ENCODE peak calls at places on chromosomes 12 and 14, in ten cellular contexts. P is hippocampal formation; Y is stimulated activated CD4-positive, alpha-beta T cell treated with anti-CD3 and anti-CD28 coated beads, Interleukin-4, amount 100 ng/mL, for 1 hour; E is HepG2; K is NB4; V is mammary epithelial cell; I is NCI-H2081; N is WTC11; O is activated T-helper 1 cell treated with Interleukin-2 at 50 U/mL for 16 hours; A is ACHN. R is an unnamed sample.

GRCh38 chr12:42299392-42300308 is 26.2 kb downstream of the ZCRB1 start:
- DNase-seq in P (no peak), Y (peak), E (no peak), K (peak), V (peak), I (no peak), N (no peak), O (no peak), A (no peak), R (no peak)

GRCh38 chr12:127774828-127775227 is 492.1 kb upstream of the TMEM132C start:
- DNase-seq in P (no peak), Y (no peak), E (no peak), K (no peak), V (no peak), I (no peak), N (no peak), O (no peak), A (no peak), R (no peak)

GRCh38 chr12:55974308-55974724 is 438 bp downstream of the RAB5B start:
- DNase-seq in P (peak), Y (peak), E (peak), K (peak), V (peak), I (peak), N (peak), O (no peak), A (peak), R (peak)

GRCh38 chr14:51552768-51553426 is 98.8 kb upstream of the FRMD6 start:
- DNase-seq in P (no peak), Y (no peak), E (no peak), K (no peak), V (peak), I (peak), N (no peak), O (no peak), A (peak), R (peak)

GRCh38 chr12:18468521-18469075 is 207.3 kb downstream of the PIK3C2G start:
- DNase-seq in P (no peak), Y (no peak), E (no peak), K (no peak), V (peak), I (no peak), N (no peak), O (no peak), A (no peak), R (no peak)

GRCh38 chr14:61321385-61322010 is at the start of gene PRKCH:
- DNase-seq in P (no peak), Y (peak), E (peak), K (no peak), V (peak), I (peak), N (peak), O (peak), A (peak), R (no peak)

GRCh38 chr14:104750658-104751057 is 2.3 kb upstream of the SIVA1 start:
- DNase-seq in P (no peak), Y (no peak), E (peak), K (no peak), V (no peak), I (no peak), N (no peak), O (no peak), A (no peak), R (no peak)

GRCh38 chr12:70121562-70121961 is 121.7 kb upstream of the CNOT2 start:
- DNase-seq in P (no peak), Y (no peak), E (no peak), K (no peak), V (peak), I (no peak), N (no peak), O (no peak), A (no peak), R (no peak)

GRCh38 chr14:38073641-38074040 is 134.1 kb upstream of the SSTR1 start:
- DNase-seq in P (no peak), Y (no peak), E (no peak), K (no peak), V (no peak), I (no peak), N (no peak), O (no peak), A (no peak), R (no peak)

GRCh38 chr12:121955258-121956040 is 37.1 kb downstream of the CFAP251 start:
- DNase-seq in P (no peak), Y (no peak), E (no peak), K (peak), V (peak), I (no peak), N (no peak), O (no peak), A (peak), R (peak)

GRCh38 chr12:25824729-25825128 is 133.8 kb upstream of the RASSF8 start:
- DNase-seq in P (no peak), Y (no peak), E (no peak), K (no peak), V (no peak), I (no peak), N (no peak), O (no peak), A (no peak), R (no peak)

GRCh38 chr14:69333791-69334337 is 64.2 kb downstream of the ERH start:
- DNase-seq in P (no peak), Y (no peak), E (no peak), K (no peak), V (no peak), I (no peak), N (no peak), O (no peak), A (no peak), R (no peak)

GRCh38 chr12:52600475-52600874 is 788 bp downstream of the KRT72 start:
- DNase-seq in P (no peak), Y (no peak), E (no peak), K (no peak), V (no peak), I (no peak), N (no peak), O (no peak), A (no peak), R (no peak)

GRCh38 chr12:9049520-9050133 is 60.3 kb downstream of the KLRG1 start:
- DNase-seq in P (peak), Y (no peak), E (peak), K (peak), V (peak), I (peak), N (no peak), O (no peak), A (peak), R (peak)

GRCh38 chr12:11891350-11892064 is 179.2 kb upstream of the BCL2L14 start:
- DNase-seq in P (no peak), Y (no peak), E (no peak), K (peak), V (no peak), I (no peak), N (no peak), O (no peak), A (no peak), R (peak)

GRCh38 chr12:12927211-12928079 is 24.5 kb downstream of the GPRC5D start:
- DNase-seq in P (no peak), Y (peak), E (peak), K (no peak), V (peak), I (peak), N (no peak), O (peak), A (peak), R (no peak)

GRCh38 chr14:79842270-79842669 is 369.0 kb downstream of the DIO2 start:
- DNase-seq in P (no peak), Y (no peak), E (no peak), K (no peak), V (peak), I (no peak), N (no peak), O (no peak), A (peak), R (no peak)

GRCh38 chr12:120783197-120783596 is 57.6 kb downstream of the ACADS start:
- DNase-seq in P (no peak), Y (no peak), E (peak), K (no peak), V (peak), I (no peak), N (no peak), O (no peak), A (no peak), R (no peak)

GRCh38 chr14:102911541-102911951 is 10.9 kb upstream of the AMN start:
- DNase-seq in P (no peak), Y (no peak), E (no peak), K (no peak), V (no peak), I (no peak), N (no peak), O (no peak), A (no peak), R (no peak)

GRCh38 chr12:28500373-28501024 is 310.2 kb downstream of the CCDC91 start:
- DNase-seq in P (no peak), Y (no peak), E (no peak), K (no peak), V (no peak), I (no peak), N (no peak), O (no peak), A (no peak), R (no peak)

GRCh38 chr14:54566410-54567223 is at the start of gene SAMD4A:
- DNase-seq in P (peak), Y (peak), E (peak), K (peak), V (peak), I (peak), N (peak), O (peak), A (peak), R (peak)

GRCh38 chr12:123660328-123660727 is 10.6 kb upstream of the TCTN2 start:
- DNase-seq in P (no peak), Y (no peak), E (no peak), K (no peak), V (peak), I (no peak), N (no peak), O (no peak), A (peak), R (no peak)

GRCh38 chr14:56892959-56893358 is 82.7 kb upstream of the OTX2 start:
- DNase-seq in P (no peak), Y (no peak), E (no peak), K (no peak), V (no peak), I (no peak), N (no peak), O (no peak), A (no peak), R (no peak)

GRCh38 chr14:90795744-90796143 is 20.5 kb downstream of the TTC7B start:
- DNase-seq in P (no peak), Y (no peak), E (no peak), K (peak), V (peak), I (no peak), N (no peak), O (no peak), A (peak), R (no peak)

GRCh38 chr12:57603758-57604453 is 718 bp upstream of the DTX3 start:
- DNase-seq in P (peak), Y (no peak), E (no peak), K (no peak), V (peak), I (no peak), N (no peak), O (no peak), A (peak), R (peak)

GRCh38 chr14:44803239-44803905 is 158.4 kb downstream of the KLHL28 start:
- DNase-seq in P (peak), Y (no peak), E (peak), K (peak), V (peak), I (peak), N (no peak), O (no peak), A (peak), R (peak)

GRCh38 chr14:68394719-68395117 is 398.1 kb downstream of the ZFP36L1 start:
- DNase-seq in P (no peak), Y (no peak), E (no peak), K (no peak), V (no peak), I (no peak), N (peak), O (no peak), A (no peak), R (no peak)

R was measured in pons.